ENCODE peak calls at places on chromosomes 3 and 15, in seven cellular contexts. N is gastrocnemius medialis; T is cardiac fibroblast; R is CD8-positive, alpha-beta memory T cell; L is heart left ventricle; C is endothelial cell of umbilical vein; S is fibroblast of mammary gland. F is an unnamed sample.

GRCh38 chr15:57640935-57641682 is 49.4 kb downstream of the MYZAP start:
- DNase-seq in N (no peak), T (peak; percentile 46), R (no peak), L (no peak), C (peak; percentile 41), S (peak; percentile 43), F (no peak)

GRCh38 chr15:63048115-63048985 is 5.8 kb downstream of the TPM1 start:
- DNase-seq in N (peak; percentile 78), T (peak; percentile 97), R (peak; percentile 81), L (peak; percentile 93), C (peak; percentile 94), S (peak; percentile 91), F (peak; percentile 85)

GRCh38 chr15:63157891-63158431 is 684 bp upstream of the RPS27L start:
- DNase-seq in N (peak; percentile 35), T (peak; percentile 86), R (no peak), L (peak; percentile 62), C (peak; percentile 70), S (peak; percentile 83), F (peak; percentile 88)

GRCh38 chr3:195194559-195195161 is 76.3 kb downstream of the XXYLT1 start:
- DNase-seq in N (no peak), T (no peak), R (no peak), L (no peak), C (peak; percentile 67), S (no peak), F (no peak)

GRCh38 chr15:31434418-31435255 is 108.0 kb downstream of the KLF13 start:
- DNase-seq in N (no peak), T (peak; percentile 83), R (peak; percentile 83), L (peak; percentile 65), C (peak; percentile 64), S (peak; percentile 91), F (peak; percentile 75)

GRCh38 chr3:40317061-40317676 is 7.7 kb downstream of the EIF1B start:
- DNase-seq in N (no peak), T (peak; percentile 83), R (peak; percentile 50), L (no peak), C (peak; percentile 64), S (peak; percentile 77), F (no peak)

GRCh38 chr3:179615458-179616173 is 11.0 kb downstream of the NDUFB5 start:
- DNase-seq in N (no peak), T (peak; percentile 62), R (no peak), L (no peak), C (peak; percentile 76), S (peak; percentile 7), F (no peak)

GRCh38 chr15:98660055-98660454 is 11.7 kb downstream of the IGF1R start:
- DNase-seq in N (no peak), T (no peak), R (no peak), L (no peak), C (no peak), S (no peak), F (no peak)

GRCh38 chr3:44643024-44643423 is 5.5 kb upstream of the ZNF35 start:
- DNase-seq in N (no peak), T (no peak), R (no peak), L (no peak), C (no peak), S (no peak), F (no peak)
- H3K4me3 ChIP-seq in N (no peak overlapping the region), T (no peak overlapping the region), R (peak overlapping the region; percentile 3), L (no peak overlapping the region), C (no peak overlapping the region), S (no peak overlapping the region), F (no peak overlapping the region)

DNA sequence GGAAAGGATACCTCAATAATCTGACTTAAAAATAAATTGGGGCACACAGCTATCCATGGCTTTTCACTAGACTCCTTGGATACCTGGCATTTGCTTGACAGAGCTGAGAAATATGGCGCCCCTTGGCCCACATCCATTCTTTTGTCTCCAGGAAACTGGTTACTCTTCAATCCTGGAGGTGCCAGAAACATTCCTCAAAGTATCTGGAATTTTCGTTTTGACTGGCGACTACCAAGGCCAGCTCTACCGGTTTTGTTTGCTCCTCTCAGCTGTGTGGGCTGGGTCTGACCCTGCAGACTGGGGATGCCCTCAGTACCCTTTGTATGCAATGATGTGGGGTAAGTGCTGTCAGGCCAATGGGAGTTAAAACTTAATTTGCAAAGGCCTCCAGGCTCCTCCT is 27.0 kb downstream of the KATNBL1 start:
- DNase-seq in N (no peak), T (no peak), R (no peak), L (no peak), C (peak; percentile 28), S (no peak), F (no peak)
- H3K4me3 ChIP-seq in N (no peak overlapping the region), T (no peak overlapping the region), R (no peak overlapping the region), L (no peak overlapping the region), C (no peak overlapping the region), S (no peak overlapping the region), F (no peak overlapping the region)

GRCh38 chr15:76338555-76339301 is 2.2 kb downstream of the ISL2 start:
- DNase-seq in N (no peak), T (no peak), R (no peak), L (no peak), C (no peak), S (no peak), F (peak; percentile 82)

GRCh38 chr15:76339302-76340197 is 3.0 kb downstream of the ISL2 start:
- DNase-seq in N (no peak), T (no peak), R (peak; percentile 19), L (no peak), C (peak; percentile 62), S (no peak), F (peak; percentile 82)

GRCh38 chr15:76337047-76337738 is 620 bp downstream of the ISL2 start:
- DNase-seq in N (no peak), T (no peak), R (peak; percentile 17), L (no peak), C (peak; percentile 39), S (no peak), F (peak; percentile 78)

GRCh38 chr15:76336254-76337046 is at the start of gene ISL2:
- DNase-seq in N (no peak), T (peak; percentile 56), R (peak; percentile 12), L (no peak), C (peak; percentile 60), S (peak; percentile 45), F (peak; percentile 92)

GRCh38 chr15:76337739-76338554 is 1.4 kb downstream of the ISL2 start:
- DNase-seq in N (no peak), T (no peak), R (peak; percentile 21), L (no peak), C (no peak), S (no peak), F (peak; percentile 78)
- H3K4me3 ChIP-seq in N (no peak overlapping the region), T (no peak overlapping the region), R (peak overlapping the region; percentile 25), L (peak overlapping the region; percentile 53), C (no peak overlapping the region), S (no peak overlapping the region), F (no peak overlapping the region)

GRCh38 chr3:86990171-86990733 is 697 bp downstream of the VGLL3 start:
- DNase-seq in N (no peak), T (no peak), R (no peak), L (peak; percentile 29), C (no peak), S (no peak), F (peak; percentile 84)

GRCh38 chr3:86993704-86994103 is 2.8 kb upstream of the VGLL3 start:
- DNase-seq in N (no peak), T (peak; percentile 44), R (no peak), L (no peak), C (peak; percentile 13), S (peak; percentile 65), F (no peak)

GRCh38 chr3:86990734-86991481 is at the start of gene VGLL3:
- DNase-seq in N (peak; percentile 41), T (peak; percentile 93), R (no peak), L (peak; percentile 79), C (peak; percentile 44), S (peak; percentile 80), F (peak; percentile 76)

GRCh38 chr3:86991482-86991815 is 500 bp upstream of the VGLL3 start:
- DNase-seq in N (no peak), T (no peak), R (no peak), L (no peak), C (no peak), S (no peak), F (no peak)

GRCh38 chr3:86991840-86992430 is 986 bp upstream of the VGLL3 start:
- DNase-seq in N (no peak), T (no peak), R (no peak), L (no peak), C (no peak), S (peak; percentile 48), F (no peak)
- H3K4me3 ChIP-seq in N (peak overlapping the region; percentile 62), T (peak overlapping the region; percentile 94), R (no peak overlapping the region), L (peak overlapping the region; percentile 62), C (peak overlapping the region; percentile 73), S (peak overlapping the region; percentile 64), F (no peak overlapping the region)

GRCh38 chr3:157127831-157128767 is 31.8 kb downstream of the CCNL1 start:
- DNase-seq in N (no peak), T (peak; percentile 94), R (peak; percentile 52), L (peak; percentile 46), C (peak; percentile 60), S (peak; percentile 93), F (no peak)
- H3K4me3 ChIP-seq in N (no peak overlapping the region), T (no peak overlapping the region), R (no peak overlapping the region), L (no peak overlapping the region), C (no peak overlapping the region), S (no peak overlapping the region), F (no peak overlapping the region)

GRCh38 chr15:44427756-44428724 is 611 bp downstream of the CTDSPL2 start:
- DNase-seq in N (no peak), T (peak; percentile 72), R (no peak), L (no peak), C (peak; percentile 39), S (peak; percentile 55), F (no peak)

GRCh38 chr15:44426975-44427755 is at the start of gene CTDSPL2:
- DNase-seq in N (peak; percentile 98), T (peak; percentile 100), R (peak; percentile 93), L (peak; percentile 99), C (peak; percentile 100), S (peak; percentile 99), F (peak; percentile 99)
- H3K4me3 ChIP-seq in N (peak within 1 kb of the TSS; percentile 92), T (peak within 1 kb of the TSS; percentile 93), R (peak within 1 kb of the TSS; percentile 91), L (peak within 1 kb of the TSS; percentile 96), C (peak within 1 kb of the TSS; percentile 96), S (peak within 1 kb of the TSS; percentile 98), F (peak within 1 kb of the TSS; percentile 83)

F was measured in lower leg skin.